ENCODE peak calls at places on chromosomes 6 and 20, in four cellular contexts. X is Panc1, U is ovary, E is psoas muscle. M is an unnamed sample. For H3K4me1, the result is how much of the 10 kb centered on the place peaks cover.

GRCh38 chr6:23650676-23651075 is 475.3 kb upstream of the NRSN1 start:
- DNase-seq in U (no peak), X (no peak), E (no peak), M (no peak)

GRCh38 chr6:95723638-95724037 is 146.3 kb downstream of the MANEA start:
- DNase-seq in U (no peak), E (no peak), X (no peak), M (no peak)

GRCh38 chr20:62660768-62661167 is 18.5 kb downstream of the SLCO4A1 start:
- DNase-seq in E (no peak), X (no peak), U (peak), M (no peak)

GRCh38 chr6:158669145-158670035 is 19.5 kb downstream of the SYTL3 start:
- DNase-seq in E (no peak), X (no peak), U (no peak), M (no peak)

GRCh38 chr20:20199338-20200160 is 147.2 kb downstream of the CFAP61 start:
- DNase-seq in X (no peak), U (no peak), E (no peak), M (no peak)

GRCh38 chr6:100171533-100172321 is 177.7 kb upstream of the MCHR2 start:
- DNase-seq in U (no peak), X (no peak), E (no peak), M (no peak)

GRCh38 chr6:161027385-161027784 is 35.8 kb downstream of the MAP3K4 start:
- DNase-seq in U (no peak), E (no peak), X (no peak), M (no peak)

GRCh38 chr6:4383910-4384637 is 248.7 kb upstream of the ECI2 start:
- DNase-seq in E (no peak), X (no peak), U (no peak), M (no peak)

GRCh38 chr6:73722318-73723060 is 26.5 kb downstream of the CD109 start:
- DNase-seq in X (no peak), U (no peak), E (no peak), M (no peak)

GRCh38 chr20:30593572-30593971 is 663.9 kb upstream of the DEFB115 start:
- DNase-seq in U (no peak), X (no peak), E (no peak), M (no peak)

GRCh38 chr6:30641048-30641447 is 5.9 kb upstream of the C6orf136 start:
- DNase-seq in X (no peak), E (no peak), U (no peak), M (no peak)

GRCh38 chr20:38338849-38339520 is 7.3 kb upstream of the LBP start:
- DNase-seq in X (no peak), E (no peak), U (no peak), M (no peak)

GRCh38 chr6:107704377-107705013 is 119.6 kb downstream of the SCML4 start:
- DNase-seq in X (peak), U (no peak), E (no peak), M (no peak)

GRCh38 chr20:54221996-54222890 is 14.4 kb downstream of the PFDN4 start:
- DNase-seq in U (no peak), E (no peak), X (no peak), M (no peak)

GRCh38 chr6:116615937-116616756 is at the start of gene RSPH4A:
- DNase-seq in E (peak), U (peak), X (peak), M (peak)

GRCh38 chr20:48846516-48847492 is 19.0 kb upstream of the PREX1 start:
- DNase-seq in E (no peak), X (no peak), U (no peak), M (no peak)

GRCh38 chr6:42441661-42442081 is 10.1 kb downstream of the TRERF1 start:
- DNase-seq in X (no peak), E (no peak), U (no peak), M (no peak)

GRCh38 chr6:168533428-168533827 is 92.4 kb downstream of the SMOC2 start:
- DNase-seq in U (no peak), E (no peak), X (no peak), M (no peak)
- H3K4me1 ChIP-seq in U (under half), E (under half), X (under half), M (under half)

GRCh38 chr6:44005507-44005903 is 121.7 kb downstream of the MRPL14 start:
- DNase-seq in X (no peak), E (no peak), U (no peak), M (no peak)

GRCh38 chr6:44003345-44004061 is 123.7 kb downstream of the MRPL14 start:
- DNase-seq in U (peak), E (no peak), X (no peak), M (no peak)

GRCh38 chr6:44006123-44006871 is 121.0 kb downstream of the MRPL14 start:
- DNase-seq in X (no peak), E (no peak), U (no peak), M (no peak)

GRCh38 chr6:44004136-44004535 is 123.1 kb downstream of the MRPL14 start:
- DNase-seq in X (no peak), E (no peak), U (no peak), M (no peak)

GRCh38 chr6:44004625-44005506 is 122.4 kb downstream of the MRPL14 start:
- DNase-seq in U (no peak), E (no peak), X (no peak), M (no peak)
- TF ChIP-seq CTCF in U (no peak), E (no peak), X (peak), M (no peak)

DNA sequence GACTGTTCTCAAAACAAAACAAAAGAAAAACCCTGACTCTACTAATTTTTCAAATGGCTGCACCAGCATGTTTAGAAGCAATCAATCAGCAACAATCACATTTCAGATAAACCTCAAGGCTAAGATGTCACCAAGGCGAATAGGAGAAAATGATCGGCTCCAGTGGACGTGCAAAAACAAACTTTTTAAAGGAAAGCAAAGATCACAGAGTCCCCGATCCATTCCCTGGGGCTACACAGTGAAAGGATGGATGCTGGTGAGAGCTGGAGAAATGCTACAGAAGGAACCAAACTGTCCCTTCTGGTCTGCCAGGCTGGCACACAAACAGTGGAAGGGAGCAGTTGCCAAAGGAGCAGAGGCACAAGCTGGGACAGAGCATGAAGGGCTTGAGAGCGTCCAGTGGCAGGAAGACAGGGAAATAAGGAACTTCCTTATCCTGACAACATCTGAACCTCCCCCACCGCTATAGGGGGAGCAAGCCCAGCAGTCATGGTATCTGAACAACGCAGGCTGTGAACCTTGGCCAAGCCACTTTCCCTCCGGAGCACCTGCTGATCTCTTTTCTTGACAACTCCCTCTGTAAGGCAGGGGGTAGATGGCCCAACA is 73.7 kb upstream of the HIVEP1 start:
- DNase-seq in E (no peak), U (no peak), X (no peak), M (no peak)
- H3K4me3 ChIP-seq in E (no peak), U (no peak), X (no peak), M (no peak)

GRCh38 chr6:15400572-15401004 is 154.7 kb downstream of the JARID2 start:
- DNase-seq in X (no peak), U (peak), E (peak), M (no peak)
- H3K4me1 ChIP-seq in X (under half), U (under half), E (half or more), M (under half)

DNA sequence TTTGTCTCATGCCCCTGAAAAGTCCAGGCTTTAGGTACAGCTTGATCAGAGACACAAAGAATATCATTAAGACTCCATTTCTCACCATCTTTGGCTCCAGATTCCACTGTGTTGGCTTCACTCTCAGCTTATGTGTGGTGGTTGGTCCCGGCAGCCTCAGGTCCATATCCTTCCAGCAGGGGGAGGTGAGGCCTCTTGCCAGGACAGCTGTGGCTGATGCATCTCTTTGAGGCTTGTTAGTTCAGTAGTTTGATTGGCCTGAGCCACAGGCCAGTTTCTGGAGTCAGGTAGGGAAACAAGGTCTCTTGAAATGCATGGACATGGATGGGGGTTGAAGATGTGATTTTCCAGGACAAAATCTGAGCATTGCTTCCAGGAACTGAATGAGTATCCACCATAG is 62.4 kb downstream of the JAG1 start:
- DNase-seq in E (peak), X (no peak), U (no peak), M (no peak)
- TF ChIP-seq CTCF in E (peak), X (peak), U (no peak), M (no peak)

DNA sequence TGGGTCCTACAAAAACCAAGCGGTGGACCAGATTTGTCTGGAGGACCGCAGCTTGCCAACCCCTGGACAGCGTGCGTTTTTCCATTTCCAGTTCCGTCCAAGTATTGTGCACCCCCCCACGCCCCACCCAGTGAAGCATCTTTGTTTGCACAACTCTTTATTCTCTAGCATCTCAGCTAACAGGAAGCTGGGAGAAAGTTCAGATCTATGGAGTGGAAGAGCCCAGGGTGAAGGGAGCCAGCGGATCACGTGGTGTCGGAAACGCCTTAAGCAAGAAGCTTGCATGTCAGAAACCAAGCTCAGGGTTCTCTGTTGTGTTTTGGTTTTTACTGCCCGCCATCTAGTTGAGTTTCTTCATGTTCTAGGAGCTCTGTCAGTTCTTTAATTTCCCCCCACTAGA is 29.9 kb downstream of the ARID1B start:
- DNase-seq in X (no peak), E (peak), U (no peak), M (no peak)
- H3K4me3 ChIP-seq in X (no peak), E (no peak), U (no peak), M (no peak)

GRCh38 chr6:111592726-111593515 is 12.8 kb downstream of the TRAF3IP2 start:
- DNase-seq in X (no peak), E (no peak), U (no peak), M (no peak)
- H3K4me1 ChIP-seq in X (half or more), E (half or more), U (under half), M (half or more)

GRCh38 chr6:103798166-103798565 is 1061.6 kb downstream of the HACE1 start:
- DNase-seq in E (no peak), U (no peak), X (no peak), M (no peak)

GRCh38 chr6:103800131-103800670 is 1059.5 kb downstream of the HACE1 start:
- DNase-seq in U (no peak), X (no peak), E (no peak), M (no peak)

GRCh38 chr6:103797738-103798137 is 1062.0 kb downstream of the HACE1 start:
- DNase-seq in U (no peak), X (no peak), E (no peak), M (no peak)
- TF ChIP-seq CTCF in U (no peak), X (peak), E (peak), M (no peak)

GRCh38 chr6:84467296-84467695 is 239.9 kb upstream of the CEP162 start:
- DNase-seq in U (no peak), X (no peak), E (no peak), M (no peak)

GRCh38 chr6:84464471-84464870 is 237.0 kb upstream of the CEP162 start:
- DNase-seq in E (no peak), U (no peak), X (no peak), M (no peak)

GRCh38 chr6:84466521-84466920 is 239.1 kb upstream of the CEP162 start:
- DNase-seq in U (no peak), X (no peak), E (no peak), M (peak)

DNA sequence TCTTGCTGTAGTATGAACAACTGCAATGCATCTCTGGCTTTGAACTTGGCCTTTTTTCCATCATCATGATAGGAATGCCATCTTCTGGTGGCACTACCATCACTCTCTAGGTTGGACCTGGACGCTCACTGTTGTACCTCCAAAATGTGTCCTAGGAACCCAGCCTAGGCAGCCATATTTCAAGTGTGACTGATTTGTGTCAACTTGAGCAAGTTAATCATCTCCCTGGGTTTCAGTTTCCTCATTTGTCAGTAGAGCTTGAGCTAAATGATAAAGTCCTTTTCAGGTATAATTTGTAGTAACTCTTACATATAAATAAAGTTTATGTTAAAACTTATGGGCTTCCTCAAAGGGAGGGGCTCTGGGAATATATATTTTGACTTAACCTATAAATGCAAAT is 241.7 kb upstream of the CEP162 start:
- DNase-seq in E (no peak), U (no peak), X (no peak), M (no peak)
- H3K4me3 ChIP-seq in E (no peak), U (no peak), X (no peak), M (no peak)

GRCh38 chr6:14102330-14102729 is 15.2 kb upstream of the CD83 start:
- DNase-seq in U (no peak), X (no peak), E (no peak), M (no peak)
- H3K4me1 ChIP-seq in U (under half), X (under half), E (under half), M (under half)